ENCODE peak calls at places on chromosome 19, in five cellular contexts. U, A, Y, T and S are unnamed samples.

GRCh38 chr19:29860492-29860891 is 48.7 kb downstream of the CCNE1 start:
- DNase-seq in U (no peak), A (no peak), Y (no peak), T (no peak), S (no peak)

GRCh38 chr19:18518639-18519038 is 3.2 kb downstream of the ELL start:
- DNase-seq in U (no peak), A (no peak), Y (no peak), T (no peak), S (no peak)

GRCh38 chr19:1307320-1307719 is 21.6 kb downstream of the EFNA2 start:
- DNase-seq in U (no peak), A (no peak), Y (no peak), T (no peak), S (no peak)

GRCh38 chr19:54485846-54486245 is 12.8 kb upstream of the CDC42EP5 start:
- DNase-seq in U (no peak), A (no peak), Y (peak; percentile 2), T (no peak), S (no peak)

GRCh38 chr19:36488816-36489138 is 584 bp downstream of the ZNF566 start:
- DNase-seq in U (peak; percentile 59), A (no peak), Y (peak; percentile 3), T (no peak), S (no peak)

GRCh38 chr19:19651076-19651475 is 7.6 kb upstream of the GMIP start:
- DNase-seq in U (no peak), A (no peak), Y (no peak), T (no peak), S (no peak)

GRCh38 chr19:31127132-31127967 is 221.9 kb downstream of the TSHZ3 start:
- DNase-seq in U (no peak), A (peak; percentile 66), Y (peak; percentile 63), T (no peak), S (peak; percentile 95)

GRCh38 chr19:20359933-20360720 is 193.1 kb downstream of the ZNF486 start:
- DNase-seq in U (peak; percentile 57), A (peak; percentile 24), Y (no peak), T (no peak), S (no peak)

GRCh38 chr19:14786421-14786851 is 8.1 kb upstream of the ADGRE2 start:
- DNase-seq in U (peak; percentile 65), A (no peak), Y (peak; percentile 26), T (no peak), S (no peak)

GRCh38 chr19:40264314-40265054 is 20.7 kb downstream of the AKT2 start:
- DNase-seq in U (no peak), A (no peak), Y (no peak), T (no peak), S (no peak)
- H3K4me3 ChIP-seq in U (no peak overlapping the region), A (no peak overlapping the region), Y (no peak overlapping the region), T (no peak overlapping the region), S (no peak overlapping the region)

GRCh38 chr19:3370214-3370720 is 3.9 kb downstream of the NFIC start:
- DNase-seq in U (peak; percentile 57), A (no peak), Y (no peak), T (no peak), S (no peak)

GRCh38 chr19:3369337-3370213 is 3.2 kb downstream of the NFIC start:
- DNase-seq in U (no peak), A (peak; percentile 58), Y (no peak), T (no peak), S (no peak)

GRCh38 chr19:3372413-3372812 is 6.0 kb downstream of the NFIC start:
- DNase-seq in U (no peak), A (no peak), Y (no peak), T (no peak), S (no peak)

GRCh38 chr19:3368848-3369336 is 2.5 kb downstream of the NFIC start:
- DNase-seq in U (no peak), A (peak; percentile 49), Y (peak; percentile 59), T (no peak), S (no peak)

GRCh38 chr19:3370728-3371591 is 4.6 kb downstream of the NFIC start:
- DNase-seq in U (no peak), A (no peak), Y (no peak), T (no peak), S (no peak)
- TF ChIP-seq CTCF in U (no peak), A (no peak), Y (no peak), T (no peak), S (no peak)

DNA sequence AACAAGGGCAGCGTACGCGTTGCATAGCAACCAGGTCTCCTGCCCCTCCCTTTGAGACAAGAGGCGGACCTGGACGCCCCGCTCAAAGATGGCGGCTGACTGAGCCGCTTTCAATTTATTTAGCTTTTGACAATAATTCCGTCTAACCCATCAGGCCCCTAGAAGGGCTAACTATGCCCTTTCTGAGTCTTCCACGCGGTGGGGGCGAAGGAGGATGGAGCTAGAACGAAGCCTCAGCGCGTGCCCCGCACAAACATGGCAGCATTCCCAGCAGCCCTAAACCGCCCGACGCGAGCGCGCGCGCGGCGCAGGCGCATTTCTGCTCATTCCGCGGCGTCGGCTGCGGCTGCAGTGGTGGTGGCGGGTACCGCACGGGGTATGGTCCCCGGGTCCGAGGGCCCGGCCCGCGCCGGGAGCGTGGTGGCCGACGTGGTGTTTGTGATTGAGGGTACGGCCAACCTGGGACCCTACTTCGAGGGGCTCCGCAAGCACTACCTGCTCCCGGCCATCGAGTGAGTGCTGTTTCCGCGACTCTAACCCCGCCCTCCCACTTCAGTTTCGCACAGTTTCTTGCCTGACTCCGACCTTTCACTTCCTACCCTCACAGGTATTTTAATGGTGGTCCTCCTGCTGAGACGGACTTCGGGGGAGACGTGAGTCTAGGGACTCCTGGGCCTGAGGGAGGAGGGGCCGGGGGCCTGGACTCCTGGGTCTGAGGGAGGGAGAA is at the start of gene MED25:
- DNase-seq in U (peak; percentile 95), A (peak; percentile 85), Y (peak; percentile 89), T (peak; percentile 50), S (no peak)
- H3K4me3 ChIP-seq in U (peak within 1 kb of the TSS; percentile 90), A (peak within 1 kb of the TSS; percentile 98), Y (peak within 1 kb of the TSS; percentile 76), T (peak within 1 kb of the TSS; percentile 100), S (peak within 1 kb of the TSS; percentile 92)

DNA sequence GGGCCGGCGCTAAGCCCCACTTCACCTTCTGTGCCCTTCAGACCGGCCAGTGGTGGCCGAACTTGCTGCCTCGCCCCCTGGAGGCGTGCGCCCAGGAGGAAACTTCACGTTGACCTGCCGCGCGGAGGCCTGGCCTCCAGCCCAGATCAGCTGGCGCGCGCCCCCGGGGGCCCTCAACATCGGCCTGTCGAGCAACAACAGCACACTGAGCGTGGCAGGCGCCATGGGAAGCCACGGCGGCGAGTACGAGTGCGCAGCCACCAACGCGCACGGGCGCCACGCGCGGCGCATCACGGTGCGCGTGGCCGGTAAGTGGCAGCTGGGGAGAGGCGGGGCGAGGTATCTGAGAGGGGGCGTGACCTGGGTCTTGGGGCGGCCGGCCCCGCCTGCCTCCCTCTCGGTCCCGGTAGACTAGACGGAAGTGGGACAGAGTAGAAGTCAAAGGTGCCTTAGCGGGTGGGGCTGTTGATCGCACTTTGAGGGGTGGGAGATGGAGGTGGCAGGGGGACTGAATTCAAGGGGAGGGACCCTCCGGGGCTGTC is 5.6 kb downstream of the ICAM5 start:
- DNase-seq in U (peak; percentile 52), A (no peak), Y (peak; percentile 42), T (no peak), S (no peak)
- TF ChIP-seq CTCF in U (no peak), A (no peak), Y (peak; percentile 14), T (peak; percentile 29), S (no peak)

DNA sequence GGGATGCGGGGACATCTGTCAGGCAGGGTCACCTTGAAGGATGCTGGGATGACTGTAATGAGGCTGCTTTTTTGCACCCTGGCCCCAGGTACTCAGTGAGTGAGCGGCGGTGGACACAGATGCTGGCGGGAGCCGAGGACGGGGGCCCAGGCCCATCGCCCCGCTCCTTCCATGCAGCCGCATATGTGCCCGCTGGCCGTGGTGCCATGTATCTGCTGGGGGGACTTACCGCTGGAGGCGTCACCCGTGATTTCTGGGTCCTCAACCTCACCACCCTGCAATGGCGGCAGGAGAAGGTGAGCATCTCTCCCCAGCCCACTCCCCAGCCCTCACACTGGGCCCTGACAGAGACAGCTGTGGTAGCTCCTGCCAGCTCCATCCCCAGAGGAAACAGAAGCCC is 31.3 kb downstream of the MEGF8 start:
- DNase-seq in U (no peak), A (no peak), Y (no peak), T (no peak), S (no peak)
- H3K4me3 ChIP-seq in U (no peak overlapping the region), A (no peak overlapping the region), Y (no peak overlapping the region), T (no peak overlapping the region), S (no peak overlapping the region)

DNA sequence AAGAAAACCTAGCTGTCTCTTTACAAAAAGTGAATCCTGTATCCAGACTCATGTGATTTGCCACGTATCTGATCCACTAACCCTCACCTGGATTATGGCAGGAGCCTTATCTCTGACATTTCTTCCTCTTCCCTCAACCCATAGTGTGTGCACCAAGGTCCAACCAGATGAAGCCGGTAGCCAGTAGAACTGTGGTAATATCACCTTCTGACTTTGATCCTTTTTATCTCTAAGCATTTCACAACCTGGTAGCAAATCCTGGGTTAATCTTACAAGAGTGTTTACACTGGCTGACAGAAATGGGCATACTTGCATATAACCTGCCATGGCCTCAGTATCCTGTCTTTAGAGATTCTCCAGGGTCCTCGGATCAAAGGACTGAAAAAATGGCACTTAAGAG is 1.9 kb downstream of the ZNF417 start:
- DNase-seq in U (no peak), A (no peak), Y (no peak), T (no peak), S (no peak)
- TF ChIP-seq CTCF in U (no peak), A (no peak), Y (no peak), T (no peak), S (no peak)

GRCh38 chr19:38665950-38666661 is 18.7 kb downstream of the ACTN4 start:
- DNase-seq in U (no peak), A (no peak), Y (peak; percentile 89), T (no peak), S (no peak)
- H3K4me3 ChIP-seq in U (no peak overlapping the region), A (no peak overlapping the region), Y (no peak overlapping the region), T (no peak overlapping the region), S (no peak overlapping the region)

GRCh38 chr19:58305065-58305931 is at the start of gene ERVK3-1:
- DNase-seq in U (peak; percentile 94), A (peak; percentile 98), Y (peak; percentile 99), T (peak; percentile 72), S (peak; percentile 88)
- TF ChIP-seq CTCF in U (no peak), A (peak; percentile 16), Y (no peak), T (no peak), S (no peak)

GRCh38 chr19:38674388-38675133 is 27.1 kb downstream of the ACTN4 start:
- DNase-seq in U (no peak), A (peak; percentile 99), Y (no peak), T (no peak), S (no peak)
- H3K4me3 ChIP-seq in U (no peak overlapping the region), A (no peak overlapping the region), Y (no peak overlapping the region), T (no peak overlapping the region), S (no peak overlapping the region)

GRCh38 chr19:5563941-5564612 is 3.7 kb downstream of the TINCR start:
- DNase-seq in U (peak; percentile 60), A (peak; percentile 87), Y (peak; percentile 11), T (no peak), S (no peak)
- TF ChIP-seq CTCF in U (no peak), A (no peak), Y (no peak), T (no peak), S (no peak)